ENCODE peak calls at places on chromosomes 7 and 10, in seven cellular contexts. K is cardiac muscle cell, U is Peyer's patch, E is psoas muscle, Q is OCI-LY7, C is sigmoid colon, Y is left lung. I is an unnamed sample.

GRCh38 chr10:101839002-101839401 is 4.6 kb downstream of the KCNIP2 start:
- DNase-seq in K (no peak), U (no peak), E (no peak), Q (no peak), C (no peak), Y (no peak), I (no peak)

GRCh38 chr7:127534636-127535035 is 50.8 kb downstream of the GCC1 start:
- DNase-seq in K (no peak), U (no peak), E (no peak), Q (no peak), C (no peak), Y (no peak), I (no peak)

GRCh38 chr10:77836299-77836820 is 90.2 kb downstream of the DLG5 start:
- DNase-seq in K (peak), U (no peak), E (peak), Q (peak), C (no peak), Y (no peak), I (peak)

GRCh38 chr10:97991875-97992274 is 38.5 kb downstream of the CRTAC1 start:
- DNase-seq in K (peak), U (no peak), E (no peak), Q (no peak), C (no peak), Y (no peak), I (no peak)

GRCh38 chr7:106462365-106462859 is 177.6 kb upstream of the NAMPT start:
- DNase-seq in K (peak), U (no peak), E (no peak), Q (peak), C (no peak), Y (no peak), I (no peak)

GRCh38 chr7:75638607-75639070 is 100.1 kb downstream of the HIP1 start:
- DNase-seq in K (peak), U (peak), E (peak), Q (no peak), C (peak), Y (peak), I (peak)

GRCh38 chr7:148535227-148535626 is 55.3 kb upstream of the C7orf33 start:
- DNase-seq in K (peak), U (no peak), E (no peak), Q (peak), C (peak), Y (no peak), I (no peak)

GRCh38 chr10:124956764-124957163 is 14.8 kb downstream of the ZRANB1 start:
- DNase-seq in K (no peak), U (no peak), E (no peak), Q (no peak), C (no peak), Y (no peak), I (no peak)

GRCh38 chr7:101395376-101395775 is 32.7 kb downstream of the COL26A1 start:
- DNase-seq in K (no peak), U (no peak), E (no peak), Q (no peak), C (no peak), Y (no peak), I (no peak)

GRCh38 chr10:112143420-112143819 is 40.1 kb downstream of the GPAM start:
- DNase-seq in K (no peak), U (no peak), E (no peak), Q (no peak), C (no peak), Y (no peak), I (no peak)

GRCh38 chr7:87575521-87575920 is 25.2 kb downstream of the ABCB1 start:
- DNase-seq in K (no peak), U (no peak), E (no peak), Q (no peak), C (no peak), Y (no peak), I (no peak)

GRCh38 chr7:132149801-132150310 is 426.4 kb downstream of the PLXNA4 start:
- DNase-seq in K (no peak), U (no peak), E (no peak), Q (no peak), C (no peak), Y (no peak), I (no peak)

GRCh38 chr7:150461520-150461919 is 11.1 kb downstream of the GIMAP8 start:
- DNase-seq in K (no peak), U (no peak), E (no peak), Q (no peak), C (no peak), Y (no peak), I (no peak)

GRCh38 chr7:105611856-105612775 is 30.8 kb upstream of the EFCAB10 start:
- DNase-seq in K (peak), U (no peak), E (no peak), Q (no peak), C (peak), Y (no peak), I (no peak)

GRCh38 chr10:35259769-35260397 is 76.4 kb upstream of the CCNY start:
- DNase-seq in K (peak), U (no peak), E (no peak), Q (no peak), C (no peak), Y (no peak), I (no peak)

GRCh38 chr7:74417419-74417971 is 36.2 kb upstream of the GTF2IRD1 start:
- DNase-seq in K (peak), U (peak), E (peak), Q (peak), C (peak), Y (peak), I (peak)

GRCh38 chr10:70233109-70233938 is at the start of gene PPA1:
- DNase-seq in K (peak), U (peak), E (peak), Q (peak), C (peak), Y (peak), I (peak)

GRCh38 chr10:70232155-70232858 is 922 bp downstream of the PPA1 start:
- DNase-seq in K (peak), U (peak), E (peak), Q (peak), C (peak), Y (peak), I (peak)

GRCh38 chr10:70234668-70235447 is 1.6 kb upstream of the PPA1 start:
- DNase-seq in K (peak), U (no peak), E (peak), Q (no peak), C (no peak), Y (no peak), I (no peak)

GRCh38 chr10:70233939-70234300 is 691 bp upstream of the PPA1 start:
- DNase-seq in K (no peak), U (peak), E (no peak), Q (peak), C (no peak), Y (no peak), I (no peak)

DNA sequence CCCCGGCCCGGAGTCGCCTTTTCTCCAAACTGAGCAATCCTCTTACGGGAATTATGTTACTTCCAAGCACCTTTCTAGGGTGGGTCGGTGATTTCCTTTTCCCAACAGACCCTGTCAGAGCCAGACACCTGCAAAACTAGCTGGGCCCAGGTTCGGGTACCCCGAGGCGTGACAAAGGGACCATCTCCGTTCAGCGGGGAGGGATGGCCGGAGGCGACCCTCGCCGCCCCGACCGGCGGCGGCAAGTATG is 445 bp downstream of the PPA1 start:
- DNase-seq in K (no peak), U (no peak), E (no peak), Q (no peak), C (no peak), Y (no peak), I (no peak)
- H3K27ac ChIP-seq in K (no peak), U (peak), E (peak), Q (peak), C (peak), Y (peak), I (peak)

GRCh38 chr7:134553976-134554375 is 5.1 kb downstream of the AKR1B15 start:
- DNase-seq in K (no peak), U (no peak), E (no peak), Q (peak), C (no peak), Y (no peak), I (peak)
- TF ChIP-seq CTCF in K (no peak), U (peak), E (peak), Q (peak), C (no peak), Y (no peak), I (peak)

DNA sequence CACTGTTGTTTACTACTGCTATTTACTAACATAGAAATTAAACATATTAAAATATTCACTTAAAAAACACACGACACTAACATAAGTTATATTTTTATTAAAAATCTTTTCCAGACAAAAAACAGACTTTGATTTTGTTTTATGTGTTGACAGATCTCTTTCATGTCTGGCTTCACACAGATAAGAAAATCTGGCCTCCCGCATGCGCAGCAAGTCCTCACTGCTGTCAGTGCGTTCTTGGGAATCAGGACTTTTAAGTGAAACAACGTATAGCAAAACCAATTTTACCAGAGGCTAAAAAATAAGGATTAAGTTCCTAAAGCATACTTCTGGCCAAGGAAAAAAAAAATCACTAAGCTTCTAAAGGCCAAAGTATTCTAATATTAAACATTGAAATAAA is 1.2 kb upstream of the IDI1 start:
- DNase-seq in K (peak), U (no peak), E (no peak), Q (peak), C (no peak), Y (no peak), I (no peak)
- H3K27ac ChIP-seq in K (peak), U (peak), E (peak), Q (peak), C (peak), Y (peak), I (peak)

DNA sequence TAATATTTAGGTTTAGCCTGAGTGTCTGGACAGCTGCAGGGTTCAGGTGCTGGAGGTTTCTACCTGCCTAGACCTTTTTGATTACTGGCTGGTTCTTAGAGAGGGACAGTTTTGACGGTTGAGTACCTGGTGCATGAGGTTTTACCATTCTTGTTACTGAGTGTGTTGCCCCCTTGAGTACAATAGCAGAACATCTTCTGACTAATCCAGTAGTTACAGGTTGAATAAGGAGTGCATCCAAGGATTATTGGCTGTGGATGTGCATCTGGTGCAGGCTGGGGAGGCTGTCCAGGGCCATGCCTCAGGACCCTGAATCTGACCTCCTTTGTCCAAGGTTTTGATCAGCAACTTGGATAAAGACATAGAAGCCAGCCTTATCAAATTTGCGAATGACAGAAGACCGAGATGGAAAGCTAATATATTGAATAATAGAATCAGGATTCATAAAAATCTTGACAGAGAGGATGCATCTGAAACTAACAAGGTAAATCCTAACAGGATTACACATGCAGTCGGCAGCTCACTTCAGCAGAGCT is 23.1 kb downstream of the PLPP4 start:
- DNase-seq in K (no peak), U (no peak), E (no peak), Q (no peak), C (no peak), Y (no peak), I (no peak)
- TF ChIP-seq CTCF in K (no peak), U (no peak), E (no peak), Q (peak), C (no peak), Y (no peak), I (no peak)

I was measured in stomach.